ENCODE peak calls at places on chromosome 5, in six cellular contexts. U is AG09309, F is heart right ventricle, B is body of pancreas, P is neural progenitor cell, K is OCI-LY7. S is an unnamed sample.

GRCh38 chr5:81924467-81924866 is 47.4 kb upstream of the ATG10 start:
- DNase-seq in F (peak; percentile 40), K (no peak), P (peak; percentile 38), B (no peak), U (no peak), S (no peak)

GRCh38 chr5:16736158-16736994 is 119.6 kb upstream of the RETREG1 start:
- DNase-seq in U (no peak), F (no peak), B (peak; percentile 90), K (no peak), P (peak; percentile 74), S (peak; percentile 94)

GRCh38 chr5:1867815-1868143 is 14.9 kb downstream of the IRX4 start:
- DNase-seq in F (no peak), B (no peak), U (no peak), K (no peak), P (no peak), S (no peak)

GRCh38 chr5:114447084-114447773 is 85.4 kb downstream of the KCNN2 start:
- DNase-seq in K (peak; percentile 2), B (no peak), P (peak; percentile 41), F (no peak), U (no peak), S (peak; percentile 6)

GRCh38 chr5:112772095-112772494 is 34.4 kb downstream of the APC start:
- DNase-seq in P (no peak), U (no peak), F (no peak), K (no peak), B (no peak), S (peak; percentile 7)

GRCh38 chr5:32542216-32543059 is 42.9 kb upstream of the SUB1 start:
- DNase-seq in U (no peak), B (no peak), F (no peak), K (peak; percentile 11), P (no peak), S (peak; percentile 30)

GRCh38 chr5:39400711-39401385 is 23.9 kb downstream of the DAB2 start:
- DNase-seq in K (no peak), P (no peak), B (no peak), F (no peak), U (no peak), S (no peak)

GRCh38 chr5:43304520-43304919 is 8.7 kb downstream of the HMGCS1 start:
- DNase-seq in F (no peak), U (no peak), P (no peak), K (no peak), B (no peak), S (no peak)

GRCh38 chr5:140108093-140109049 is 5.5 kb upstream of the PURA start:
- DNase-seq in U (no peak), F (peak; percentile 20), P (peak; percentile 61), B (peak; percentile 21), K (peak; percentile 42), S (peak; percentile 62)

GRCh38 chr5:167944121-167944858 is 347.2 kb upstream of the WWC1 start:
- DNase-seq in U (no peak), P (no peak), K (no peak), F (no peak), B (no peak), S (no peak)

GRCh38 chr5:133347039-133347438 is 265.3 kb downstream of the FSTL4 start:
- DNase-seq in U (no peak), P (no peak), B (no peak), F (no peak), K (peak; percentile 19), S (peak; percentile 12)

GRCh38 chr5:135135530-135136201 is 101.6 kb upstream of the PITX1 start:
- DNase-seq in K (no peak), P (no peak), F (peak; percentile 36), U (peak; percentile 66), B (peak; percentile 31), S (peak; percentile 83)

GRCh38 chr5:96509721-96510383 is 76.8 kb upstream of the PCSK1 start:
- DNase-seq in F (no peak), B (no peak), K (no peak), P (no peak), U (peak; percentile 98), S (peak; percentile 61)

GRCh38 chr5:139796061-139796806 is 626 bp downstream of the PSD2 start:
- DNase-seq in P (peak; percentile 75), K (no peak), B (no peak), U (no peak), F (no peak), S (no peak)

GRCh38 chr5:92674322-92674721 is 906.7 kb downstream of the NR2F1-AS1 start:
- DNase-seq in U (no peak), F (no peak), P (peak; percentile 89), K (no peak), B (no peak), S (no peak)

GRCh38 chr5:55993628-55994501 is 898 bp downstream of the IL6ST start:
- DNase-seq in P (no peak), F (no peak), K (peak; percentile 35), B (no peak), U (no peak), S (peak; percentile 54)

GRCh38 chr5:31027726-31028125 is 165.8 kb upstream of the CDH6 start:
- DNase-seq in U (no peak), B (no peak), K (no peak), P (no peak), F (no peak), S (no peak)

GRCh38 chr5:66814146-66814991 is 218.2 kb downstream of the MAST4 start:
- DNase-seq in F (no peak), U (no peak), B (peak; percentile 42), P (peak; percentile 57), K (peak; percentile 54), S (peak; percentile 67)

GRCh38 chr5:74864823-74865222 is 1.4 kb downstream of the FAM169A start:
- DNase-seq in B (no peak), P (peak; percentile 15), U (no peak), F (no peak), K (no peak), S (peak; percentile 48)

GRCh38 chr5:150044712-150045111 is 41.6 kb downstream of the CSF1R start:
- DNase-seq in P (no peak), F (no peak), K (no peak), U (no peak), B (no peak), S (no peak)

GRCh38 chr5:155728146-155728856 is 598.7 kb upstream of the SGCD start:
- DNase-seq in B (peak; percentile 54), P (peak; percentile 83), F (peak; percentile 68), K (no peak), U (peak; percentile 29), S (peak; percentile 2)

GRCh38 chr5:160935776-160936175 is 83.8 kb upstream of the ATP10B start:
- DNase-seq in K (no peak), P (no peak), U (no peak), B (no peak), F (no peak), S (no peak)

GRCh38 chr5:160844177-160844576 is 7.8 kb downstream of the ATP10B start:
- DNase-seq in F (no peak), P (no peak), B (no peak), K (no peak), U (no peak), S (no peak)

GRCh38 chr5:67065237-67065636 is 131.4 kb downstream of the CD180 start:
- DNase-seq in P (peak; percentile 59), F (no peak), U (no peak), K (no peak), B (peak; percentile 3), S (no peak)

GRCh38 chr5:134242146-134242545 is 16.3 kb upstream of the PPP2CA start:
- DNase-seq in P (no peak), K (no peak), U (peak; percentile 81), B (peak; percentile 45), F (no peak), S (peak; percentile 27)

GRCh38 chr5:19406576-19407365 is 581.2 kb downstream of the CDH18 start:
- DNase-seq in U (no peak), B (no peak), K (no peak), F (no peak), P (no peak), S (no peak)

GRCh38 chr5:137890850-137891249 is 1.6 kb downstream of the PKD2L2 start:
- DNase-seq in F (no peak), B (no peak), P (no peak), K (no peak), U (no peak), S (no peak)

GRCh38 chr5:90813392-90813791 is 254.8 kb downstream of the ADGRV1 start:
- DNase-seq in P (no peak), K (no peak), B (no peak), F (no peak), U (no peak), S (no peak)

GRCh38 chr5:87069974-87070608 is 197.6 kb upstream of the RASA1 start:
- DNase-seq in P (peak; percentile 6), B (peak; percentile 34), K (peak; percentile 48), U (peak; percentile 42), F (no peak), S (peak; percentile 63)

GRCh38 chr5:177370488-177371119 is 12.9 kb downstream of the RGS14 start:
- DNase-seq in B (peak; percentile 95), F (peak; percentile 66), P (peak; percentile 99), K (peak; percentile 87), U (no peak), S (peak; percentile 86)
- TF ChIP-seq CTCF in B (peak; percentile 73), F (peak; percentile 55), P (peak; percentile 64), K (peak; percentile 63), U (peak; percentile 52), S (peak; percentile 79)

GRCh38 chr5:181221792-181222629 is 1.1 kb upstream of the TRIM41 start:
- DNase-seq in K (peak; percentile 89), F (peak; percentile 91), P (peak; percentile 91), B (peak; percentile 96), U (peak; percentile 85), S (peak; percentile 90)
- TF ChIP-seq CTCF in K (no peak), F (no peak), P (no peak), B (no peak), U (no peak), S (no peak)

GRCh38 chr5:79829260-79829659 is 139.6 kb downstream of the CMYA5 start:
- DNase-seq in K (peak; percentile 14), B (no peak), P (peak; percentile 71), F (no peak), U (no peak), S (peak; percentile 5)
- TF ChIP-seq CTCF in K (peak; percentile 61), B (no peak), P (peak; percentile 61), F (no peak), U (peak; percentile 37), S (peak; percentile 47)

GRCh38 chr5:172929371-172929838 is 29.8 kb upstream of the RPL26L1 start:
- DNase-seq in U (peak; percentile 91), F (no peak), K (no peak), P (no peak), B (no peak), S (no peak)
- TF ChIP-seq CTCF in U (peak; percentile 28), F (no peak), K (no peak), P (no peak), B (no peak), S (no peak)

DNA sequence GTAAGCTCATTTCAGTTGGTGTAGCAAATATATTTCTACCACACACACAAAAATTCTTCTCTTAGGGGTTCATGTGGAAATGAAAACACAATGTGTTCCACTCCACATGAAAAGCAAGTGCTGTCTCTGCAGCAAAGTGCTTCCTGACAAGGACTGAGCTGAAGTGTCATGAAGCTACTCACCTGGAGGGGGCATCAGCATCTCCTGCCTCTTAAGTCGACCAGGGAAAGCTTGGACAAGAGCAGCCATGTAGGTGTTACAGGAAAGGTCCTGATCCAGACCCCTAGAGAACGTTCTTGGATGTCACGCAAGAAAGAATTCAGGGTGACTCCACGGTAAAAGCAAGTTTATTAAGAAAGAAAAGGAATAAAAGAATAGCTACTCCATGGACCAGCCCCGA is 62.8 kb downstream of the SV2C start:
- DNase-seq in U (no peak), F (no peak), K (peak; percentile 47), B (no peak), P (peak; percentile 19), S (peak; percentile 26)
- TF ChIP-seq CTCF in U (no peak), F (no peak), K (peak; percentile 70), B (no peak), P (peak; percentile 42), S (peak; percentile 19)

GRCh38 chr5:144390133-144390532 is 219.5 kb downstream of the KCTD16 start:
- DNase-seq in K (no peak), B (peak; percentile 44), U (no peak), F (no peak), P (peak; percentile 23), S (peak; percentile 10)
- TF ChIP-seq CTCF in K (peak; percentile 17), B (peak; percentile 58), U (peak; percentile 34), F (no peak), P (peak; percentile 51), S (peak; percentile 32)

S was measured in bronchial epithelial cell.